ENCODE peak calls at places on chromosome 11, in nine cellular contexts. One of them, this sample, is unnamed.

GRCh38 chr11:127680146-127680545 is 679.6 kb upstream of the KIRREL3 start:
- DNase-seq in fibroblast of lung: no peak
- DNase-seq in skeletal muscle cell: no peak
- DNase-seq in sigmoid colon: no peak
- DNase-seq in fibroblast of villous mesenchyme: no peak
- DNase-seq in retinal pigment epithelial cell: no peak
- DNase-seq in HFF-Myc: no peak
- DNase-seq in PC-3: no peak
- DNase-seq in IMR-90: no peak
- DNase-seq in this sample: no peak

GRCh38 chr11:75812542-75813040 is 2.4 kb upstream of the UVRAG start:
- DNase-seq in PC-3: peak
- DNase-seq in IMR-90: no peak
- DNase-seq in fibroblast of lung: no peak
- DNase-seq in skeletal muscle cell: no peak
- DNase-seq in retinal pigment epithelial cell: no peak
- DNase-seq in sigmoid colon: no peak
- DNase-seq in fibroblast of villous mesenchyme: no peak
- DNase-seq in HFF-Myc: no peak
- DNase-seq in this sample: no peak

GRCh38 chr11:75558939-75559843 is 2.9 kb upstream of the SERPINH1 start:
- DNase-seq in HFF-Myc: no peak
- DNase-seq in fibroblast of villous mesenchyme: peak
- DNase-seq in PC-3: no peak
- DNase-seq in sigmoid colon: no peak
- DNase-seq in skeletal muscle cell: peak
- DNase-seq in fibroblast of lung: peak
- DNase-seq in retinal pigment epithelial cell: no peak
- DNase-seq in IMR-90: peak
- DNase-seq in this sample: no peak

GRCh38 chr11:27471588-27472397 is 797 bp downstream of the LGR4 start:
- DNase-seq in skeletal muscle cell: no peak
- DNase-seq in fibroblast of villous mesenchyme: no peak
- DNase-seq in retinal pigment epithelial cell: no peak
- DNase-seq in fibroblast of lung: no peak
- DNase-seq in HFF-Myc: no peak
- DNase-seq in IMR-90: no peak
- DNase-seq in PC-3: peak
- DNase-seq in sigmoid colon: peak
- DNase-seq in this sample: peak

GRCh38 chr11:116373545-116373944 is 399.2 kb downstream of the BUD13 start:
- DNase-seq in fibroblast of villous mesenchyme: no peak
- DNase-seq in skeletal muscle cell: no peak
- DNase-seq in PC-3: no peak
- DNase-seq in sigmoid colon: no peak
- DNase-seq in fibroblast of lung: no peak
- DNase-seq in IMR-90: no peak
- DNase-seq in retinal pigment epithelial cell: no peak
- DNase-seq in HFF-Myc: no peak
- DNase-seq in this sample: no peak

GRCh38 chr11:80593981-80594380 is 1153.2 kb upstream of the TENM4 start:
- DNase-seq in fibroblast of villous mesenchyme: peak
- DNase-seq in HFF-Myc: no peak
- DNase-seq in skeletal muscle cell: peak
- DNase-seq in PC-3: peak
- DNase-seq in retinal pigment epithelial cell: peak
- DNase-seq in fibroblast of lung: peak
- DNase-seq in sigmoid colon: no peak
- DNase-seq in IMR-90: peak
- DNase-seq in this sample: no peak

GRCh38 chr11:103528596-103528995 is 419.4 kb downstream of the DYNC2H1 start:
- DNase-seq in HFF-Myc: no peak
- DNase-seq in fibroblast of lung: no peak
- DNase-seq in IMR-90: no peak
- DNase-seq in PC-3: no peak
- DNase-seq in retinal pigment epithelial cell: no peak
- DNase-seq in sigmoid colon: no peak
- DNase-seq in fibroblast of villous mesenchyme: peak
- DNase-seq in skeletal muscle cell: no peak
- DNase-seq in this sample: no peak

GRCh38 chr11:128548655-128549255 is 38.6 kb downstream of the ETS1 start:
- DNase-seq in fibroblast of villous mesenchyme: peak
- DNase-seq in PC-3: peak
- DNase-seq in HFF-Myc: no peak
- DNase-seq in retinal pigment epithelial cell: no peak
- DNase-seq in skeletal muscle cell: no peak
- DNase-seq in IMR-90: peak
- DNase-seq in sigmoid colon: peak
- DNase-seq in fibroblast of lung: peak
- DNase-seq in this sample: peak

GRCh38 chr11:126722006-126722736 is 278.4 kb downstream of the KIRREL3 start:
- DNase-seq in fibroblast of lung: no peak
- DNase-seq in PC-3: no peak
- DNase-seq in IMR-90: peak
- DNase-seq in sigmoid colon: no peak
- DNase-seq in HFF-Myc: no peak
- DNase-seq in skeletal muscle cell: no peak
- DNase-seq in retinal pigment epithelial cell: no peak
- DNase-seq in fibroblast of villous mesenchyme: no peak
- DNase-seq in this sample: no peak

DNA sequence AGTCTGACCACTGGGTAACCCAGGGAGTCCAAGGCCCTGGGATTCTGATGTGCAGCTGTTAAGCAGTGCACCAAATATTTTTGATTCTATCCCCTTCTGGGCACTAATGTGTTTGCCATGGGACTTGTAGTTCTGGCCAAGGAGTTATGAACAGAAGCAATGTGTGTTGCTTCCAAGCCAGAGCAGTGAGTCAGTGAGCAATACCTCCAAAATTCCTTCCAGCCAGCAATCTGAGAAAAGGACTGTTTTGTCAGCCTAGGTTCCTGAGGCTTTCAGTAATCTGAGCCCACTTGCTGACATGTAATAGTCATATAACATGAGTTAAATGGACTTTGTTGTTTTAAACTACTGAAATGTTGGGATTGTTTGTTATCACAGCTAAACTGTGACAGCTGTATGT is 311.4 kb downstream of the NELL1 start:
- DNase-seq in PC-3: no peak
- DNase-seq in fibroblast of villous mesenchyme: no peak
- DNase-seq in retinal pigment epithelial cell: no peak
- DNase-seq in fibroblast of lung: no peak
- DNase-seq in HFF-Myc: no peak
- DNase-seq in IMR-90: no peak
- DNase-seq in skeletal muscle cell: no peak
- DNase-seq in sigmoid colon: no peak
- DNase-seq in this sample: no peak
- H3K4me3 ChIP-seq in PC-3: no peak
- H3K4me3 ChIP-seq in fibroblast of villous mesenchyme: no peak
- H3K4me3 ChIP-seq in retinal pigment epithelial cell: no peak
- H3K4me3 ChIP-seq in fibroblast of lung: no peak
- H3K4me3 ChIP-seq in HFF-Myc: no peak
- H3K4me3 ChIP-seq in IMR-90: no peak
- H3K4me3 ChIP-seq in skeletal muscle cell: no peak
- H3K4me3 ChIP-seq in sigmoid colon: no peak
- H3K4me3 ChIP-seq in this sample: no peak

DNA sequence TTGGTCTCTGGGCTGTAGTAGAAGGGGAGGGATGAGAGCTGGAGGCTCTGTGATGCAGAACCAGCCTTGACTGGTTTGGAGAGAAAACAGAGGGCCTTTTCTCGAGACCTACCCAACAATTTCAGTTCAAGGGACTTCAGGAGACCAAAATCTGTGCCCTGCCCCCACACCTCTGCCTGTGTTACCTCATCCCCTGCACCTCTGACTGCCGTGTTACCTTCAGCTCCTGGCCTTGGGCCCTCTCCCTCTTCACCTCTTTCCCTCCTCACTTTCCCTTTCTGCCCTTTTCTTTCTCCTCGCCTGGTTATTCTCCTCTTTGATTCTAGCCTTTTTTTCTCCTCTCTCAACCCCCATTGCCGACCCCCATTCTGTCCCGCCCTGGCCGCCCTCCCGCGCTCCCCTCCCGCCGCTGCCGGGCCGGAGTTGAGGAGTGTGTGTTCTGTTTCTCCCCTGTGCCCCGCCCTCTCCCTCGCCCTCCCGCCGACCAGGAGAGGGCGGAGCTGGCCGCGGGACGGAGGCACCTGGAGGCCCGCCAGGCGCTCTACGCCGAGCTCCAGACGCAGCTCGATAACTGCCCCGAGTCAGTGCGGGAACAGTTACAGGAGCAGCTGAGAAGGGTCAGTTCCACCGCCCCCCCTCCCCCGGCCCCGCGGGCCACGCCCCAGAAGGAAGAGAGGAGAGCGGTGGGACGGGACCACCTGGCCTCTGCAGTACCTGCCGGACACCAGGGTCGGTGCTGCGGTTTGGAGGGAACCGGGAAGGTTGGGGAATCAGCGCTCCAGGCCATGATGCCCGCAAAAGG is 27.2 kb downstream of the PHLDB1 start:
- DNase-seq in IMR-90: peak
- DNase-seq in skeletal muscle cell: no peak
- DNase-seq in retinal pigment epithelial cell: peak
- DNase-seq in sigmoid colon: peak
- DNase-seq in fibroblast of lung: peak
- DNase-seq in HFF-Myc: no peak
- DNase-seq in fibroblast of villous mesenchyme: peak
- DNase-seq in PC-3: peak
- DNase-seq in this sample: peak
- H3K4me3 ChIP-seq in IMR-90: no peak
- H3K4me3 ChIP-seq in skeletal muscle cell: no peak
- H3K4me3 ChIP-seq in retinal pigment epithelial cell: peak
- H3K4me3 ChIP-seq in sigmoid colon: peak
- H3K4me3 ChIP-seq in fibroblast of lung: peak
- H3K4me3 ChIP-seq in HFF-Myc: no peak
- H3K4me3 ChIP-seq in fibroblast of villous mesenchyme: no peak
- H3K4me3 ChIP-seq in PC-3: peak
- H3K4me3 ChIP-seq in this sample: peak

GRCh38 chr11:12415567-12415966 is 38.2 kb downstream of the PARVA start:
- DNase-seq in HFF-Myc: no peak
- DNase-seq in fibroblast of lung: no peak
- DNase-seq in sigmoid colon: no peak
- DNase-seq in retinal pigment epithelial cell: no peak
- DNase-seq in skeletal muscle cell: no peak
- DNase-seq in IMR-90: no peak
- DNase-seq in PC-3: no peak
- DNase-seq in fibroblast of villous mesenchyme: no peak
- DNase-seq in this sample: no peak

GRCh38 chr11:12411806-12412727 is 34.7 kb downstream of the PARVA start:
- DNase-seq in PC-3: peak
- DNase-seq in skeletal muscle cell: peak
- DNase-seq in fibroblast of villous mesenchyme: peak
- DNase-seq in sigmoid colon: peak
- DNase-seq in fibroblast of lung: peak
- DNase-seq in HFF-Myc: peak
- DNase-seq in retinal pigment epithelial cell: peak
- DNase-seq in IMR-90: peak
- DNase-seq in this sample: peak

GRCh38 chr11:12413141-12414055 is 36.0 kb downstream of the PARVA start:
- DNase-seq in retinal pigment epithelial cell: no peak
- DNase-seq in IMR-90: peak
- DNase-seq in fibroblast of lung: peak
- DNase-seq in PC-3: no peak
- DNase-seq in sigmoid colon: no peak
- DNase-seq in skeletal muscle cell: no peak
- DNase-seq in fibroblast of villous mesenchyme: no peak
- DNase-seq in HFF-Myc: no peak
- DNase-seq in this sample: no peak

GRCh38 chr11:12416552-12416951 is 39.2 kb downstream of the PARVA start:
- DNase-seq in HFF-Myc: no peak
- DNase-seq in fibroblast of lung: no peak
- DNase-seq in sigmoid colon: no peak
- DNase-seq in IMR-90: no peak
- DNase-seq in retinal pigment epithelial cell: no peak
- DNase-seq in PC-3: no peak
- DNase-seq in skeletal muscle cell: no peak
- DNase-seq in fibroblast of villous mesenchyme: no peak
- DNase-seq in this sample: no peak

DNA sequence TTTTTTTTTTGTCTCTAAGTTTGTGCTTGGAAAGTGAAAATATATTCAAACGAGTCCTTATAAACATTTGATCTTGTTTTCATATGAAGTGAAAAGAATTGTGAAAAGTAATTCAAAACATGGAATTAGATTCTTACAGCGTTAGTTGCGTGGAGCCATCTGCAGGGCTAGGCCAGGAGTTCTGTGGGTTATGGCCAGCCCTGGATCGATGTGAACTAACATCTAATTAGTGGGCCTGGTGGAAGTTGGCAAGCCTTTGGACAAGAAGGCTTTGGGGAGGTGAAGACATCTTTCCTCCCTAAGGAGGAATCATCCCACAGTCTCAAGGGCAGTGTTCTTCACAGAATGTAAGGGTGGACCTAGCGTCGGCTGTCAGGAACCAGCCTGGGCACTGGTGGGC is 37.3 kb downstream of the PARVA start:
- DNase-seq in retinal pigment epithelial cell: no peak
- DNase-seq in fibroblast of lung: no peak
- DNase-seq in fibroblast of villous mesenchyme: no peak
- DNase-seq in PC-3: no peak
- DNase-seq in IMR-90: no peak
- DNase-seq in sigmoid colon: no peak
- DNase-seq in HFF-Myc: no peak
- DNase-seq in skeletal muscle cell: no peak
- DNase-seq in this sample: no peak
- H3K4me3 ChIP-seq in retinal pigment epithelial cell: no peak
- H3K4me3 ChIP-seq in fibroblast of lung: peak
- H3K4me3 ChIP-seq in fibroblast of villous mesenchyme: no peak
- H3K4me3 ChIP-seq in PC-3: no peak
- H3K4me3 ChIP-seq in IMR-90: no peak
- H3K4me3 ChIP-seq in sigmoid colon: no peak
- H3K4me3 ChIP-seq in HFF-Myc: no peak
- H3K4me3 ChIP-seq in skeletal muscle cell: no peak
- H3K4me3 ChIP-seq in this sample: no peak

DNA sequence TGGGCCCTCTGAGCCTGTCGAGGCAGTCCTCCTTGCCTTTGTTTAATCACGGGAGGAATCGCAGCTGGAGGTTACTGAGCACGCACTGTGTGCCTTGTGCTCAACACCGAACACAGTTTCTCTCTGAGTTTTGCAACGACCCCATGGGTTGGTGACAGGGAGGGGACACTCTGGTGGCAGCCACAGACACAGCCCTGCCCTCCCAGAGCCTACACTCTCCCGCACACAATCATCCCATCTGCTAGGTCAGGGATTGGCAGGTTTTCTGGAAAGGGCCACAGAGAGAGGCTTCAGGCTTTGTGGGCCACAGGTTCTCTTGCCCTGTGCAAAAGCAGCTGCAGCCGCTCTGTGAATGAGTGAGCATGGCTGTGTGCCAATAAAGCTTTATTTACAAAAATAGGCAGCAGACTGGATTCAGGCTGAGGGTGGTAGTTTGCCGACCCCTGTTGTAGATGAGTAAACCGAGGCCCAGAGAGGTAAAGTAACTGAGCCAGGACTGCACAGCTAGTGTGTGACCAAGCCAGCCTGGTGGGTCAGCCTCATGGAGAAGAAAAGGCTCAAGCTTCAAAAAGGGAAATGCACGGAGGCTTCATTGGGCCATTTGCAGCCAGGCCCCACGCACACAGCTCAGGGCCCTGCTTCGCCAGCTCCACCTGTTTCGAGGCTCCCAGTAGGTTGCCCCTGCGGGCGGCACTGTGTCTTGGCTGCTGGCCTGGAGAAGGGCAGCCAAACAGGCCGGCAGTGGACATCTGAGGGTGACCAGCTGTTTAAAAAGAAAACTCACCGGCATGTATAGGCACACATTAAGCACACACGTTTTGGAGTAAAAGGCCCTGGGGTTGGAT is 16.3 kb downstream of the LTO1 start:
- DNase-seq in skeletal muscle cell: no peak
- DNase-seq in IMR-90: peak
- DNase-seq in retinal pigment epithelial cell: no peak
- DNase-seq in fibroblast of lung: no peak
- DNase-seq in HFF-Myc: no peak
- DNase-seq in sigmoid colon: no peak
- DNase-seq in PC-3: no peak
- DNase-seq in fibroblast of villous mesenchyme: no peak
- DNase-seq in this sample: peak
- H3K4me3 ChIP-seq in skeletal muscle cell: no peak
- H3K4me3 ChIP-seq in IMR-90: no peak
- H3K4me3 ChIP-seq in retinal pigment epithelial cell: no peak
- H3K4me3 ChIP-seq in fibroblast of lung: no peak
- H3K4me3 ChIP-seq in HFF-Myc: no peak
- H3K4me3 ChIP-seq in sigmoid colon: no peak
- H3K4me3 ChIP-seq in PC-3: no peak
- H3K4me3 ChIP-seq in fibroblast of villous mesenchyme: no peak
- H3K4me3 ChIP-seq in this sample: no peak

This sample was measured in Peyer's patch.